ENCODE peak calls at places on chromosomes 16 and 17, in eight cellular contexts. One of them, this sample, is unnamed.

GRCh38 chr16:28910046-28911031 is 14.7 kb downstream of the RABEP2 start:
- DNase-seq in lower leg skin: no peak
- DNase-seq in NCI-H774: no peak
- DNase-seq in H9: no peak
- DNase-seq in GF-D8: no peak
- DNase-seq in skeletal muscle cell: no peak
- DNase-seq in left colon: peak
- DNase-seq in GDM1: no peak
- DNase-seq in this sample: no peak

GRCh38 chr16:27773344-27773743 is 223.4 kb downstream of the KATNIP start:
- DNase-seq in NCI-H774: no peak
- DNase-seq in lower leg skin: no peak
- DNase-seq in H9: no peak
- DNase-seq in GDM1: no peak
- DNase-seq in left colon: no peak
- DNase-seq in skeletal muscle cell: no peak
- DNase-seq in GF-D8: no peak
- DNase-seq in this sample: no peak

GRCh38 chr16:2858245-2859025 is 465 bp upstream of the PRSS22 start:
- DNase-seq in GF-D8: no peak
- DNase-seq in NCI-H774: peak
- DNase-seq in skeletal muscle cell: no peak
- DNase-seq in GDM1: no peak
- DNase-seq in left colon: peak
- DNase-seq in lower leg skin: no peak
- DNase-seq in H9: peak
- DNase-seq in this sample: no peak

GRCh38 chr17:44792276-44792675 is 33.5 kb downstream of the ADAM11 start:
- DNase-seq in GF-D8: no peak
- DNase-seq in skeletal muscle cell: no peak
- DNase-seq in lower leg skin: peak
- DNase-seq in GDM1: no peak
- DNase-seq in NCI-H774: no peak
- DNase-seq in H9: no peak
- DNase-seq in left colon: no peak
- DNase-seq in this sample: no peak

GRCh38 chr16:64437706-64438329 is 684.0 kb downstream of the CDH11 start:
- DNase-seq in GF-D8: no peak
- DNase-seq in lower leg skin: no peak
- DNase-seq in skeletal muscle cell: no peak
- DNase-seq in NCI-H774: no peak
- DNase-seq in left colon: no peak
- DNase-seq in GDM1: no peak
- DNase-seq in H9: peak
- DNase-seq in this sample: no peak

GRCh38 chr17:42272162-42272561 is 4.0 kb downstream of the STAT5B start:
- DNase-seq in GF-D8: no peak
- DNase-seq in GDM1: no peak
- DNase-seq in H9: no peak
- DNase-seq in NCI-H774: no peak
- DNase-seq in left colon: no peak
- DNase-seq in lower leg skin: no peak
- DNase-seq in skeletal muscle cell: no peak
- DNase-seq in this sample: no peak

GRCh38 chr16:66402166-66402565 is 24.9 kb upstream of the BEAN1 start:
- DNase-seq in lower leg skin: peak
- DNase-seq in H9: no peak
- DNase-seq in GF-D8: no peak
- DNase-seq in NCI-H774: no peak
- DNase-seq in left colon: no peak
- DNase-seq in GDM1: no peak
- DNase-seq in skeletal muscle cell: no peak
- DNase-seq in this sample: no peak

GRCh38 chr17:59752446-59752845 is 45.0 kb downstream of the VMP1 start:
- DNase-seq in GF-D8: no peak
- DNase-seq in left colon: no peak
- DNase-seq in H9: no peak
- DNase-seq in skeletal muscle cell: no peak
- DNase-seq in GDM1: no peak
- DNase-seq in NCI-H774: no peak
- DNase-seq in lower leg skin: no peak
- DNase-seq in this sample: no peak

GRCh38 chr17:11150946-11151345 is 90.1 kb upstream of the SHISA6 start:
- DNase-seq in H9: no peak
- DNase-seq in GDM1: no peak
- DNase-seq in left colon: no peak
- DNase-seq in skeletal muscle cell: no peak
- DNase-seq in GF-D8: no peak
- DNase-seq in lower leg skin: no peak
- DNase-seq in NCI-H774: no peak
- DNase-seq in this sample: no peak

GRCh38 chr17:73069164-73069774 is 23.2 kb downstream of the SLC39A11 start:
- DNase-seq in H9: no peak
- DNase-seq in GF-D8: no peak
- DNase-seq in left colon: no peak
- DNase-seq in NCI-H774: peak
- DNase-seq in skeletal muscle cell: no peak
- DNase-seq in lower leg skin: no peak
- DNase-seq in GDM1: no peak
- DNase-seq in this sample: no peak

GRCh38 chr16:80974649-80975376 is 31.9 kb downstream of the CMC2 start:
- DNase-seq in lower leg skin: no peak
- DNase-seq in GDM1: no peak
- DNase-seq in skeletal muscle cell: no peak
- DNase-seq in left colon: no peak
- DNase-seq in GF-D8: no peak
- DNase-seq in NCI-H774: no peak
- DNase-seq in H9: peak
- DNase-seq in this sample: no peak

GRCh38 chr17:83189673-83190385 is 110.4 kb downstream of the METRNL start:
- DNase-seq in NCI-H774: no peak
- DNase-seq in skeletal muscle cell: peak
- DNase-seq in H9: no peak
- DNase-seq in GF-D8: no peak
- DNase-seq in GDM1: no peak
- DNase-seq in lower leg skin: peak
- DNase-seq in left colon: peak
- DNase-seq in this sample: no peak

GRCh38 chr17:75909812-75910274 is 5.2 kb upstream of the MRPL38 start:
- DNase-seq in NCI-H774: peak
- DNase-seq in left colon: no peak
- DNase-seq in GDM1: no peak
- DNase-seq in H9: no peak
- DNase-seq in lower leg skin: no peak
- DNase-seq in skeletal muscle cell: no peak
- DNase-seq in GF-D8: no peak
- DNase-seq in this sample: no peak

GRCh38 chr16:66523861-66524354 is 26.0 kb downstream of the TK2 start:
- DNase-seq in left colon: no peak
- DNase-seq in GDM1: peak
- DNase-seq in skeletal muscle cell: no peak
- DNase-seq in GF-D8: peak
- DNase-seq in H9: no peak
- DNase-seq in lower leg skin: peak
- DNase-seq in NCI-H774: no peak
- DNase-seq in this sample: no peak

GRCh38 chr17:75003070-75003956 is 9.2 kb upstream of the MRPL58 start:
- DNase-seq in H9: peak
- DNase-seq in GF-D8: no peak
- DNase-seq in lower leg skin: no peak
- DNase-seq in left colon: no peak
- DNase-seq in skeletal muscle cell: no peak
- DNase-seq in GDM1: no peak
- DNase-seq in NCI-H774: no peak
- DNase-seq in this sample: no peak

GRCh38 chr17:72883351-72883750 is 209.1 kb downstream of the SLC39A11 start:
- DNase-seq in lower leg skin: no peak
- DNase-seq in left colon: no peak
- DNase-seq in NCI-H774: no peak
- DNase-seq in H9: no peak
- DNase-seq in GDM1: no peak
- DNase-seq in skeletal muscle cell: no peak
- DNase-seq in GF-D8: no peak
- DNase-seq in this sample: no peak

GRCh38 chr16:80189481-80190163 is 351.2 kb upstream of the DYNLRB2 start:
- DNase-seq in left colon: no peak
- DNase-seq in GDM1: no peak
- DNase-seq in NCI-H774: no peak
- DNase-seq in H9: no peak
- DNase-seq in lower leg skin: no peak
- DNase-seq in GF-D8: no peak
- DNase-seq in skeletal muscle cell: no peak
- DNase-seq in this sample: no peak

GRCh38 chr16:814974-815373 is 14.4 kb upstream of the GNG13 start:
- DNase-seq in left colon: no peak
- DNase-seq in GDM1: no peak
- DNase-seq in lower leg skin: no peak
- DNase-seq in H9: no peak
- DNase-seq in GF-D8: no peak
- DNase-seq in skeletal muscle cell: peak
- DNase-seq in NCI-H774: no peak
- DNase-seq in this sample: no peak

GRCh38 chr17:55454906-55455474 is 33.4 kb upstream of the MMD start:
- DNase-seq in lower leg skin: no peak
- DNase-seq in H9: no peak
- DNase-seq in NCI-H774: no peak
- DNase-seq in skeletal muscle cell: peak
- DNase-seq in GDM1: no peak
- DNase-seq in GF-D8: no peak
- DNase-seq in left colon: no peak
- DNase-seq in this sample: no peak

GRCh38 chr17:74502866-74503265 is 28.4 kb downstream of the CD300LB start:
- DNase-seq in lower leg skin: no peak
- DNase-seq in GDM1: no peak
- DNase-seq in left colon: no peak
- DNase-seq in GF-D8: no peak
- DNase-seq in NCI-H774: no peak
- DNase-seq in skeletal muscle cell: no peak
- DNase-seq in H9: no peak
- DNase-seq in this sample: no peak

GRCh38 chr17:80254396-80255241 is 6.0 kb upstream of the RNF213 start:
- DNase-seq in skeletal muscle cell: peak
- DNase-seq in lower leg skin: no peak
- DNase-seq in GF-D8: peak
- DNase-seq in NCI-H774: peak
- DNase-seq in GDM1: peak
- DNase-seq in H9: peak
- DNase-seq in left colon: peak
- DNase-seq in this sample: no peak

GRCh38 chr16:65572156-65572555 is 450.3 kb upstream of the CDH11 start:
- DNase-seq in left colon: no peak
- DNase-seq in H9: no peak
- DNase-seq in GF-D8: no peak
- DNase-seq in lower leg skin: no peak
- DNase-seq in GDM1: no peak
- DNase-seq in skeletal muscle cell: peak
- DNase-seq in NCI-H774: no peak
- DNase-seq in this sample: no peak

GRCh38 chr17:49157784-49158183 is 25.2 kb downstream of the B4GALNT2 start:
- DNase-seq in lower leg skin: peak
- DNase-seq in H9: no peak
- DNase-seq in GDM1: no peak
- DNase-seq in GF-D8: no peak
- DNase-seq in skeletal muscle cell: no peak
- DNase-seq in NCI-H774: no peak
- DNase-seq in left colon: no peak
- DNase-seq in this sample: no peak

GRCh38 chr17:67290994-67291362 is 46.0 kb upstream of the HELZ start:
- DNase-seq in GF-D8: no peak
- DNase-seq in lower leg skin: no peak
- DNase-seq in H9: no peak
- DNase-seq in skeletal muscle cell: no peak
- DNase-seq in NCI-H774: no peak
- DNase-seq in left colon: no peak
- DNase-seq in GDM1: no peak
- DNase-seq in this sample: no peak

GRCh38 chr17:83058478-83059167 is 20.8 kb upstream of the METRNL start:
- DNase-seq in NCI-H774: no peak
- DNase-seq in GDM1: no peak
- DNase-seq in lower leg skin: no peak
- DNase-seq in GF-D8: no peak
- DNase-seq in left colon: no peak
- DNase-seq in skeletal muscle cell: no peak
- DNase-seq in H9: no peak
- DNase-seq in this sample: no peak

GRCh38 chr17:37750768-37751466 is 6.1 kb upstream of the HNF1B start:
- DNase-seq in lower leg skin: no peak
- DNase-seq in NCI-H774: no peak
- DNase-seq in left colon: no peak
- DNase-seq in GDM1: no peak
- DNase-seq in GF-D8: no peak
- DNase-seq in H9: no peak
- DNase-seq in skeletal muscle cell: no peak
- DNase-seq in this sample: no peak

This sample was measured in nephron progenitor cell.